ENCODE peak calls at places on chromosome 12, in nine cellular contexts. T is cardiac muscle cell, H is ascending aorta, B is right lobe of liver, X is tibial nerve, S is adrenal gland, A is mammary epithelial cell, W is aorta, N is astrocyte. M is an unnamed sample. For H3K27me3, the result is how much of the 10 kb centered on the place peaks cover.

GRCh38 chr12:106328735-106329134 is 26.2 kb downstream of the TCP11L2 start:
- DNase-seq in S (no peak), N (no peak), X (no peak), H (no peak), W (no peak), T (no peak), B (no peak), A (no peak), M (peak)

GRCh38 chr12:11731455-11731854 is 82.0 kb downstream of the ETV6 start:
- DNase-seq in A (peak), B (no peak), H (no peak), X (no peak), T (no peak), N (peak), W (no peak), S (no peak), M (no peak)

GRCh38 chr12:122413516-122414404 is 8.7 kb downstream of the CLIP1 start:
- DNase-seq in W (no peak), A (no peak), T (no peak), H (no peak), B (no peak), X (no peak), N (no peak), S (no peak), M (no peak)

GRCh38 chr12:806116-806805 is 53.9 kb downstream of the WNK1 start:
- DNase-seq in B (no peak), T (no peak), X (no peak), W (no peak), S (no peak), A (no peak), N (peak), H (no peak), M (no peak)

GRCh38 chr12:69055280-69055679 is 122.3 kb upstream of the CPM start:
- DNase-seq in A (no peak), N (no peak), B (no peak), H (no peak), X (no peak), T (no peak), W (no peak), S (no peak), M (no peak)

GRCh38 chr12:75660805-75661404 is 149.5 kb upstream of the KRR1 start:
- DNase-seq in B (no peak), A (peak), W (no peak), X (no peak), T (no peak), S (no peak), H (no peak), N (peak), M (peak)

GRCh38 chr12:119828300-119828699 is 48.8 kb downstream of the CIT start:
- DNase-seq in B (no peak), N (no peak), W (no peak), H (no peak), S (no peak), A (no peak), X (no peak), T (no peak), M (no peak)

GRCh38 chr12:21891763-21892217 is 49.4 kb downstream of the ABCC9 start:
- DNase-seq in N (no peak), X (peak), T (no peak), H (no peak), A (no peak), S (no peak), W (no peak), B (peak), M (no peak)

GRCh38 chr12:25249951-25250738 is 584 bp downstream of the KRAS start:
- DNase-seq in H (no peak), B (peak), S (peak), N (no peak), X (peak), A (no peak), W (peak), T (peak), M (peak)

GRCh38 chr12:6778212-6778570 is 5.9 kb downstream of the LAG3 start:
- DNase-seq in H (no peak), B (peak), S (peak), A (no peak), W (peak), N (no peak), X (no peak), T (no peak), M (no peak)

GRCh38 chr12:29066061-29066588 is 83.0 kb upstream of the FAR2 start:
- DNase-seq in B (no peak), W (no peak), H (no peak), T (no peak), A (peak), S (no peak), N (peak), X (peak), M (no peak)

GRCh38 chr12:116298578-116298977 is 21.1 kb upstream of the MED13L start:
- DNase-seq in H (no peak), A (no peak), S (no peak), B (no peak), W (no peak), N (no peak), T (no peak), X (no peak), M (no peak)

GRCh38 chr12:55072093-55072492 is 52.3 kb downstream of the NEUROD4 start:
- DNase-seq in W (no peak), X (no peak), T (peak), H (no peak), S (peak), A (peak), B (peak), N (no peak), M (peak)

DNA sequence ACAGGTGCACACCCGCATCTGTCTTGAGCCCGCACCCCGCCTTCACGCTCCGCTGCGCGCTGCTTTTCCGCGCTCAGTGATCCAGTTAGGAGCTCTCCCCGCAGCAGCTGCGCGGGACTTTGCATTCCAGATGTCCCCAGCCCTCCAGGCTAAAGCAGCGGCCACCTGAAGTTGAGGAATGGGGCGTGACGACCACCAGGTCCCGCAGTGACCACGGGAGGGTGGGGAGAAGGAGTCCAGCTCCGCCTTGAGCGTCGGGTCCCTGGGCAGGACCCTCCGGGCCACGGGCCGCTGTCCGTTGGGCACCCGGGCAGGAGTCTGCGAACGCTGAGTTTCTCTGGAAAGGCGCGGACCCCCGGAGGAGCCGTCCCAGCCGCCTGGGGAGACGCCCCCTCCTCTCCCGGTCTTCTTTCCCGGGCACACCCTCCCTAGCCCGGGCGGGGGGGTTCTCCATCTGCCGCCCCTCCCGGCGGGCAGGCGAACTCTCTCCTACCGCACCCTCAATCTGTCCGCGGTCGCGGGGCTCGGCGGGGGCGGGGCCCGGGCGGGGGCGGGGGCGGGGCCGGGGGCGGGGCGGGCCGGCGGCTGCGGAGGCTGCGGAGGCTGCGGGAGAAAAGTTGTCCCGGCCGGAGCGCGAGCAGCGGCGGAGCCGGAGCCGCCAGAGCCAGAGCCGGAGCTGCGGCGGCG is at the start of gene TMEM132C:
- DNase-seq in N (no peak), B (no peak), X (no peak), A (no peak), W (no peak), T (peak), S (no peak), H (no peak), M (no peak)
- H3K27me3 ChIP-seq in N (under half), B (under half), X (under half), A (under half), W (under half), T (half or more), S (under half), H (under half), M (under half)

GRCh38 chr12:94150483-94151225 is 2.3 kb downstream of the PLXNC1 start:
- DNase-seq in W (peak), B (peak), T (peak), H (no peak), N (no peak), S (no peak), A (no peak), X (no peak), M (no peak)
- H3K27me3 ChIP-seq in W (under half), B (under half), T (half or more), H (under half), N (half or more), S (under half), A (under half), X (under half), M (under half)

DNA sequence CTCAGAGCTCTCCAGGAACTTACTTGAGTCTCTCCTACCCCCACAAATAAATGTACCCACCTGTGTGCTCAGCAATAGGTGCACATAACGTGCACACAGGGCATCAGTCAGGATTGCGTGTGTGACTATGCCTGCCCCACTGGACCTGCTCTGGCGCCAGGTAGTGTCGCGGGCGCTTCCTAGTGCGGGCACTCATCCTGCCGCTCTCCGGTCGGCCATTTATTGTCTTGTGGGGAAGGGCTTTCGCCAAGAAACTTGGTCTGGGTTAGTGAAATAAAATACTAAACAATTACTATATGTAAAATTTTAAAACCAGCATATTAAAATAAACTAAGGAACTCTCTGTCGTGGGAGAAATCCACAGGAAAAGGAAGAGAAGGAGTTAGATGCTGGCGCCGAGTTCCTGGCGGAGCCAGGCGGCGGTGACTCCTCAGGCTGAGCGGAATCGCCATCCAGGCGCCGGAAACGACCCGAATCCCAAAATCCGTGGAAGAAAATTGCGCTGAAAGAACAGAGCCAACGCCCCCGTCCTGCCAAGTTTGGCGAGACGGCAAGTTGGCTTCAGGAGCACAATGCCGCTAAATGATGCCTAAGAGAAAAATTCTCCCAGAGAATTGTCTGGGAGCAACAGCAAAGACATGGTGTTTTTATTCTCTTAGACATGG is 7.9 kb upstream of the HOXC13 start:
- DNase-seq in H (no peak), T (no peak), N (no peak), W (peak), S (no peak), A (no peak), X (no peak), B (no peak), M (no peak)
- H3K27me3 ChIP-seq in H (under half), T (half or more), N (half or more), W (under half), S (half or more), A (under half), X (under half), B (under half), M (under half)

DNA sequence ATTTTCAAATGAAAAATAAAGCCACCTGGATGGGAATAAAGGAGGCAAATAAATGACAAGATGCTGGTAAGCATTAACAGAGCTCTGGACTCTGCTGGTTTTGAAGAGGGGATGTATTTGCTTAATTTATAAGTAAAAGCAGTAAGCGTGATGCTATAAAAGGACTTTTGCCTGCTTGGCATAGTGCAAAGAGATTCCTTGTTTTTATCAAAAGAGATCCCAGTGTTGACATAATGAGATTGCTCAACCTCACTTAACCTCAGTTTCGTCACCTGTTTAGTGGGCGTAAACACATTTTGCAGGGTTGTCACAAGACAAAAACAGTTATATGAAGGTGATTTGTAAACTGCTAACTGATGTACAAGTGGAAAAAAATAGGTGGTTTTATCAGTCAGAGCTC is 13.8 kb downstream of the ASCL1 start:
- DNase-seq in H (no peak), B (no peak), T (no peak), A (no peak), W (no peak), S (no peak), X (no peak), N (no peak), M (no peak)
- H3K27me3 ChIP-seq in H (under half), B (under half), T (half or more), A (under half), W (under half), S (under half), X (under half), N (under half), M (under half)